ENCODE peak calls at places on chromosomes 7 and 10, in six cellular contexts. One of them, this sample, is unnamed.

GRCh38 chr10:100713049-100713858 is 32.1 kb upstream of the PAX2 start:
- DNase-seq in PC-3: no peak
- DNase-seq in hepatocyte: no peak
- DNase-seq in astrocyte: no peak
- DNase-seq in IMR-90: no peak
- DNase-seq in HCT116: no peak
- DNase-seq in this sample: peak; percentile 24

GRCh38 chr7:7099584-7100014 is 82.7 kb upstream of the C1GALT1 start:
- DNase-seq in PC-3: peak; percentile 98
- DNase-seq in hepatocyte: peak; percentile 92
- DNase-seq in astrocyte: peak; percentile 91
- DNase-seq in IMR-90: peak; percentile 83
- DNase-seq in HCT116: peak; percentile 86
- DNase-seq in this sample: peak; percentile 86

GRCh38 chr10:27390681-27391080 is 113.4 kb upstream of the RAB18 start:
- DNase-seq in PC-3: peak; percentile 89
- DNase-seq in hepatocyte: peak; percentile 11
- DNase-seq in astrocyte: no peak
- DNase-seq in IMR-90: peak; percentile 7
- DNase-seq in HCT116: no peak
- DNase-seq in this sample: no peak

GRCh38 chr10:131404886-131405285 is 93.4 kb upstream of the TCERG1L start:
- DNase-seq in PC-3: no peak
- DNase-seq in hepatocyte: no peak
- DNase-seq in astrocyte: no peak
- DNase-seq in IMR-90: no peak
- DNase-seq in HCT116: no peak
- DNase-seq in this sample: no peak

GRCh38 chr7:34371922-34372321 is 286.1 kb upstream of the NPSR1 start:
- DNase-seq in PC-3: no peak
- DNase-seq in hepatocyte: no peak
- DNase-seq in astrocyte: no peak
- DNase-seq in IMR-90: no peak
- DNase-seq in HCT116: no peak
- DNase-seq in this sample: no peak

GRCh38 chr7:127586346-127586745 is 950 bp upstream of the GCC1 start:
- DNase-seq in PC-3: peak; percentile 42
- DNase-seq in hepatocyte: no peak
- DNase-seq in astrocyte: no peak
- DNase-seq in IMR-90: no peak
- DNase-seq in HCT116: no peak
- DNase-seq in this sample: no peak

GRCh38 chr7:43516581-43517342 is 66.1 kb upstream of the STK17A start:
- DNase-seq in PC-3: peak; percentile 73
- DNase-seq in hepatocyte: no peak
- DNase-seq in astrocyte: peak; percentile 62
- DNase-seq in IMR-90: no peak
- DNase-seq in HCT116: no peak
- DNase-seq in this sample: no peak

GRCh38 chr10:24469993-24470392 is 253.7 kb downstream of the ARHGAP21 start:
- DNase-seq in PC-3: peak; percentile 89
- DNase-seq in hepatocyte: peak; percentile 84
- DNase-seq in astrocyte: peak; percentile 20
- DNase-seq in IMR-90: no peak
- DNase-seq in HCT116: no peak
- DNase-seq in this sample: no peak

GRCh38 chr7:85074-85945 is 107.1 kb upstream of the FAM20C start:
- DNase-seq in PC-3: peak; percentile 16
- DNase-seq in hepatocyte: peak; percentile 50
- DNase-seq in astrocyte: peak; percentile 84
- DNase-seq in IMR-90: peak; percentile 54
- DNase-seq in HCT116: peak; percentile 34
- DNase-seq in this sample: peak; percentile 61

GRCh38 chr7:130884437-130885417 is 150.7 kb upstream of the KLF14 start:
- DNase-seq in PC-3: peak; percentile 27
- DNase-seq in hepatocyte: peak; percentile 74
- DNase-seq in astrocyte: peak; percentile 69
- DNase-seq in IMR-90: no peak
- DNase-seq in HCT116: no peak
- DNase-seq in this sample: no peak

GRCh38 chr10:79241990-79242619 is 105.2 kb upstream of the PPIF start:
- DNase-seq in PC-3: peak; percentile 93
- DNase-seq in hepatocyte: peak; percentile 80
- DNase-seq in astrocyte: no peak
- DNase-seq in IMR-90: peak; percentile 67
- DNase-seq in HCT116: no peak
- DNase-seq in this sample: peak; percentile 69

GRCh38 chr10:84335516-84335915 is 7.1 kb downstream of the CCSER2 start:
- DNase-seq in PC-3: no peak
- DNase-seq in hepatocyte: no peak
- DNase-seq in astrocyte: no peak
- DNase-seq in IMR-90: no peak
- DNase-seq in HCT116: no peak
- DNase-seq in this sample: no peak
- H3K4me1 ChIP-seq in PC-3: peaks cover 14% of the 10 kb centered on the region
- H3K4me1 ChIP-seq in hepatocyte: no peaks in the 10 kb centered on the region
- H3K4me1 ChIP-seq in astrocyte: peaks cover 16% of the 10 kb centered on the region
- H3K4me1 ChIP-seq in IMR-90: peaks cover 10% of the 10 kb centered on the region
- H3K4me1 ChIP-seq in HCT116: peaks cover 7% of the 10 kb centered on the region
- H3K4me1 ChIP-seq in this sample: peaks cover 35% of the 10 kb centered on the region

GRCh38 chr7:121755286-121755685 is 117.7 kb upstream of the PTPRZ1 start:
- DNase-seq in PC-3: no peak
- DNase-seq in hepatocyte: no peak
- DNase-seq in astrocyte: peak; percentile 0
- DNase-seq in IMR-90: no peak
- DNase-seq in HCT116: no peak
- DNase-seq in this sample: no peak

GRCh38 chr7:121761399-121761798 is 111.6 kb upstream of the PTPRZ1 start:
- DNase-seq in PC-3: peak; percentile 2
- DNase-seq in hepatocyte: no peak
- DNase-seq in astrocyte: no peak
- DNase-seq in IMR-90: no peak
- DNase-seq in HCT116: no peak
- DNase-seq in this sample: no peak

GRCh38 chr7:121752706-121753105 is 120.3 kb upstream of the PTPRZ1 start:
- DNase-seq in PC-3: peak; percentile 26
- DNase-seq in hepatocyte: peak; percentile 10
- DNase-seq in astrocyte: peak; percentile 4
- DNase-seq in IMR-90: peak; percentile 13
- DNase-seq in HCT116: peak; percentile 2
- DNase-seq in this sample: peak; percentile 52

GRCh38 chr7:121753965-121754364 is 119.0 kb upstream of the PTPRZ1 start:
- DNase-seq in PC-3: no peak
- DNase-seq in hepatocyte: no peak
- DNase-seq in astrocyte: no peak
- DNase-seq in IMR-90: no peak
- DNase-seq in HCT116: no peak
- DNase-seq in this sample: no peak

GRCh38 chr7:121755818-121756501 is 117.0 kb upstream of the PTPRZ1 start:
- DNase-seq in PC-3: no peak
- DNase-seq in hepatocyte: peak; percentile 8
- DNase-seq in astrocyte: no peak
- DNase-seq in IMR-90: no peak
- DNase-seq in HCT116: no peak
- DNase-seq in this sample: peak; percentile 79
- H3K4me2 ChIP-seq in PC-3: no peak overlapping the region
- H3K4me2 ChIP-seq in hepatocyte: no peak overlapping the region
- H3K4me2 ChIP-seq in astrocyte: no peak overlapping the region
- H3K4me2 ChIP-seq in IMR-90: no peak overlapping the region
- H3K4me2 ChIP-seq in HCT116: no peak overlapping the region
- H3K4me2 ChIP-seq in this sample: peak overlapping the region; percentile 48

DNA sequence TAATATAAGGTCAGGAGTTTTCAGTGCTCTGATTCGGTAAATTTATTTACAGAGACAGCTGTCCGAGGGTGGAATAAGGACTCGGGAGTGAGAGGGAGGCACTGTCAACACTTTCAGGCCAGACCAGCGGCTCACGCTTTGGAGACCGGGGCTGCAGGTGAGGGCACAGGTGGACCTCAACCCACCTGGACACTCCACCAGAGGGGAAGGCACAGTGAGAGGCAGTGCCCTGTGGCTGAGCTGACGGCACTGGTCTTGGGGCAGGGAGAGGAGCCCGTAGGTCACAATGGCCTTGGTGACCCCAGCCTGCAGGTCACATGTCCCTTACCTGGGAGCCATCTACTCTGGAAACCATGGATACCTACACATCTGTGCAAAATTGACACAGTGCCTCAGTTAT is 315.1 kb downstream of the ADARB2 start:
- DNase-seq in PC-3: no peak
- DNase-seq in hepatocyte: no peak
- DNase-seq in astrocyte: no peak
- DNase-seq in IMR-90: no peak
- DNase-seq in HCT116: no peak
- DNase-seq in this sample: no peak
- H3K4me1 ChIP-seq in PC-3: no peaks in the 10 kb centered on the region
- H3K4me1 ChIP-seq in hepatocyte: no peaks in the 10 kb centered on the region
- H3K4me1 ChIP-seq in astrocyte: no peaks in the 10 kb centered on the region
- H3K4me1 ChIP-seq in IMR-90: no peaks in the 10 kb centered on the region
- H3K4me1 ChIP-seq in HCT116: no peaks in the 10 kb centered on the region
- H3K4me1 ChIP-seq in this sample: no peaks in the 10 kb centered on the region

GRCh38 chr10:11553773-11554381 is 57.6 kb downstream of the USP6NL start:
- DNase-seq in PC-3: no peak
- DNase-seq in hepatocyte: no peak
- DNase-seq in astrocyte: no peak
- DNase-seq in IMR-90: no peak
- DNase-seq in HCT116: no peak
- DNase-seq in this sample: no peak

GRCh38 chr10:11557513-11557912 is 53.9 kb downstream of the USP6NL start:
- DNase-seq in PC-3: no peak
- DNase-seq in hepatocyte: no peak
- DNase-seq in astrocyte: no peak
- DNase-seq in IMR-90: no peak
- DNase-seq in HCT116: no peak
- DNase-seq in this sample: no peak

GRCh38 chr10:11555556-11555955 is 55.9 kb downstream of the USP6NL start:
- DNase-seq in PC-3: no peak
- DNase-seq in hepatocyte: no peak
- DNase-seq in astrocyte: no peak
- DNase-seq in IMR-90: no peak
- DNase-seq in HCT116: no peak
- DNase-seq in this sample: no peak

GRCh38 chr10:11560076-11560709 is 51.3 kb downstream of the USP6NL start:
- DNase-seq in PC-3: no peak
- DNase-seq in hepatocyte: peak; percentile 12
- DNase-seq in astrocyte: no peak
- DNase-seq in IMR-90: peak; percentile 39
- DNase-seq in HCT116: no peak
- DNase-seq in this sample: no peak

GRCh38 chr10:11557967-11558366 is 53.5 kb downstream of the USP6NL start:
- DNase-seq in PC-3: no peak
- DNase-seq in hepatocyte: no peak
- DNase-seq in astrocyte: no peak
- DNase-seq in IMR-90: no peak
- DNase-seq in HCT116: no peak
- DNase-seq in this sample: no peak
- H3K4me2 ChIP-seq in PC-3: no peak overlapping the region
- H3K4me2 ChIP-seq in hepatocyte: no peak overlapping the region
- H3K4me2 ChIP-seq in astrocyte: no peak overlapping the region
- H3K4me2 ChIP-seq in IMR-90: no peak overlapping the region
- H3K4me2 ChIP-seq in HCT116: no peak overlapping the region
- H3K4me2 ChIP-seq in this sample: no peak overlapping the region

GRCh38 chr7:116546916-116547315 is 22.1 kb downstream of the CAV1 start:
- DNase-seq in PC-3: no peak
- DNase-seq in hepatocyte: no peak
- DNase-seq in astrocyte: no peak
- DNase-seq in IMR-90: no peak
- DNase-seq in HCT116: no peak
- DNase-seq in this sample: no peak

GRCh38 chr7:116547347-116547746 is 22.5 kb downstream of the CAV1 start:
- DNase-seq in PC-3: peak; percentile 27
- DNase-seq in hepatocyte: no peak
- DNase-seq in astrocyte: no peak
- DNase-seq in IMR-90: peak; percentile 81
- DNase-seq in HCT116: no peak
- DNase-seq in this sample: no peak

GRCh38 chr7:116549370-116549769 is 24.5 kb downstream of the CAV1 start:
- DNase-seq in PC-3: no peak
- DNase-seq in hepatocyte: no peak
- DNase-seq in astrocyte: no peak
- DNase-seq in IMR-90: no peak
- DNase-seq in HCT116: no peak
- DNase-seq in this sample: no peak

GRCh38 chr7:116546054-116546453 is 21.2 kb downstream of the CAV1 start:
- DNase-seq in PC-3: no peak
- DNase-seq in hepatocyte: no peak
- DNase-seq in astrocyte: no peak
- DNase-seq in IMR-90: no peak
- DNase-seq in HCT116: no peak
- DNase-seq in this sample: no peak

DNA sequence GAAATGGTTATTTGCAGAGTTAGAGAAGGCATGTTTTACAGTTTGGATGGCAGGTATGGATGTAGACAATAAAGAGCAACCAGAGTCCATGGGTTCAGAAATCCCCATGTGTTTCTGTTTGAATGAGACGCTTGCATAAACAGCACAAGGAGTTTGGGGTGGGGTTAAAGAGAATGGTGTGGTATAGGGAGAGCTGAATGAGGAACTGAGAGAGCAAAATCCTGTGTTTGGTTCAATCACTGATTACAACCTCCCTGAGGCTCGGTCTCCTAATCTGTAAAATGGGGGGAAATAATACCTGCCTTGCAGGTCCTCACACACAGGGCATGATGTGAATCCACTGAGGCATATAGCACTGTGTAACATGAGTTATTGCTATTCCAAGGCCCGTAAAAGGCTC is 23.7 kb downstream of the CAV1 start:
- DNase-seq in PC-3: no peak
- DNase-seq in hepatocyte: no peak
- DNase-seq in astrocyte: no peak
- DNase-seq in IMR-90: no peak
- DNase-seq in HCT116: no peak
- DNase-seq in this sample: no peak
- H3K4me1 ChIP-seq in PC-3: peaks cover 15% of the 10 kb centered on the region
- H3K4me1 ChIP-seq in hepatocyte: no peaks in the 10 kb centered on the region
- H3K4me1 ChIP-seq in astrocyte: peaks cover 5% of the 10 kb centered on the region
- H3K4me1 ChIP-seq in IMR-90: peaks cover 28% of the 10 kb centered on the region
- H3K4me1 ChIP-seq in HCT116: no peaks in the 10 kb centered on the region
- H3K4me1 ChIP-seq in this sample: no peaks in the 10 kb centered on the region

GRCh38 chr7:1536768-1537630 is 6.5 kb downstream of the MAFK start:
- DNase-seq in PC-3: peak; percentile 97
- DNase-seq in hepatocyte: peak; percentile 99
- DNase-seq in astrocyte: peak; percentile 97
- DNase-seq in IMR-90: peak; percentile 99
- DNase-seq in HCT116: peak; percentile 81
- DNase-seq in this sample: peak; percentile 83
- H3K4me2 ChIP-seq in PC-3: peak overlapping the region; percentile 91
- H3K4me2 ChIP-seq in hepatocyte: peak overlapping the region; percentile 83
- H3K4me2 ChIP-seq in astrocyte: peak overlapping the region; percentile 97
- H3K4me2 ChIP-seq in IMR-90: peak overlapping the region; percentile 82
- H3K4me2 ChIP-seq in HCT116: peak overlapping the region; percentile 82
- H3K4me2 ChIP-seq in this sample: peak overlapping the region; percentile 43